ENCODE peak calls at places on chromosomes 12 and 14, in seven cellular contexts. U is stimulated activated CD8-positive, alpha-beta memory T cell treated with anti-CD3 and anti-CD28 coated beads, Interleukin-4, amount 100 ng/mL, for 4 hours; G is activated T-cell treated with anti-CD3 and anti-CD28 coated beads, Interleukin-2, amount 50 U/mL, for 4 hours; J is HS-5; V is anterior cingulate cortex; W is NB4; H is neural crest cell. C is an unnamed sample.

GRCh38 chr12:95859344-95859816 is 628 bp downstream of the SNRPF start:
- DNase-seq in U (no peak), G (no peak), J (peak), V (no peak), W (peak), H (no peak), C (no peak)

GRCh38 chr12:98821232-98821631 is 176.1 kb downstream of the APAF1 start:
- DNase-seq in U (no peak), G (no peak), J (no peak), V (no peak), W (no peak), H (no peak), C (no peak)

GRCh38 chr12:31620311-31620710 is 29.4 kb upstream of the DENND5B start:
- DNase-seq in U (no peak), G (no peak), J (no peak), V (no peak), W (no peak), H (no peak), C (no peak)

GRCh38 chr12:51994539-51994820 is 12.3 kb upstream of the TAMALIN start:
- DNase-seq in U (no peak), G (no peak), J (no peak), V (no peak), W (no peak), H (no peak), C (no peak)

GRCh38 chr14:27386391-27386790 is 788.6 kb upstream of the NOVA1 start:
- DNase-seq in U (no peak), G (no peak), J (no peak), V (no peak), W (no peak), H (no peak), C (no peak)

GRCh38 chr12:119088917-119089667 is 89.6 kb upstream of the HSPB8 start:
- DNase-seq in U (no peak), G (no peak), J (no peak), V (no peak), W (no peak), H (no peak), C (no peak)

GRCh38 chr12:67327466-67327865 is 58.3 kb downstream of the CAND1 start:
- DNase-seq in U (no peak), G (no peak), J (no peak), V (no peak), W (no peak), H (no peak), C (no peak)

GRCh38 chr12:57236925-57237652 is 7.6 kb downstream of the SHMT2 start:
- DNase-seq in U (no peak), G (no peak), J (no peak), V (no peak), W (no peak), H (no peak), C (no peak)

GRCh38 chr12:65824314-65824563 is at the start of gene HMGA2:
- DNase-seq in U (no peak), G (no peak), J (peak), V (no peak), W (peak), H (peak), C (no peak)

GRCh38 chr12:131091413-131091975 is 137.8 kb downstream of the ADGRD1 start:
- DNase-seq in U (no peak), G (no peak), J (no peak), V (peak), W (no peak), H (no peak), C (peak)

GRCh38 chr14:79841433-79841832 is 369.9 kb downstream of the DIO2 start:
- DNase-seq in U (no peak), G (no peak), J (no peak), V (no peak), W (no peak), H (no peak), C (no peak)

GRCh38 chr14:30389134-30389900 is 169.6 kb upstream of the G2E3 start:
- DNase-seq in U (no peak), G (no peak), J (peak), V (peak), W (no peak), H (no peak), C (no peak)

GRCh38 chr14:84029246-84029645 is 1500.7 kb upstream of the FLRT2 start:
- DNase-seq in U (no peak), G (no peak), J (no peak), V (no peak), W (no peak), H (no peak), C (no peak)

C was measured in ureter.